ENCODE peak calls at places on chromosomes 16 and 17, in nine cellular contexts. S, Q, U, V, A, P, Y, M and L are unnamed samples.

GRCh38 chr17:50629902-50630301 is 4.8 kb upstream of the ABCC3 start:
- DNase-seq in S (no peak), Q (no peak), U (no peak), V (no peak), A (no peak), P (no peak), Y (no peak), M (no peak), L (no peak)

GRCh38 chr17:59752446-59752845 is 45.0 kb downstream of the VMP1 start:
- DNase-seq in S (no peak), Q (no peak), U (no peak), V (peak; percentile 53), A (peak; percentile 34), P (no peak), Y (no peak), M (no peak), L (no peak)

GRCh38 chr17:11944587-11944986 is 52.7 kb downstream of the ZNF18 start:
- DNase-seq in S (no peak), Q (no peak), U (no peak), V (peak; percentile 56), A (no peak), P (no peak), Y (no peak), M (no peak), L (no peak)

GRCh38 chr16:78689536-78689935 is 590.1 kb downstream of the WWOX start:
- DNase-seq in S (no peak), Q (no peak), U (no peak), V (no peak), A (no peak), P (no peak), Y (no peak), M (no peak), L (no peak)

GRCh38 chr17:32264140-32264799 is 1.4 kb upstream of the RHBDL3 start:
- DNase-seq in S (peak; percentile 28), Q (peak; percentile 27), U (no peak), V (no peak), A (no peak), P (no peak), Y (no peak), M (no peak), L (no peak)

GRCh38 chr16:68089067-68089466 is 3.9 kb downstream of the NFATC3 start:
- DNase-seq in S (no peak), Q (no peak), U (no peak), V (no peak), A (no peak), P (no peak), Y (no peak), M (no peak), L (no peak)

GRCh38 chr17:31593806-31594205 is 202.3 kb downstream of the RAB11FIP4 start:
- DNase-seq in S (no peak), Q (peak; percentile 82), U (no peak), V (peak; percentile 89), A (peak; percentile 61), P (no peak), Y (no peak), M (no peak), L (no peak)

GRCh38 chr17:4104506-4104905 is 38.3 kb downstream of the ZZEF1 start:
- DNase-seq in S (no peak), Q (no peak), U (no peak), V (no peak), A (no peak), P (no peak), Y (no peak), M (no peak), L (no peak)

GRCh38 chr17:82883461-82884031 is 43.7 kb upstream of the ZNF750 start:
- DNase-seq in S (no peak), Q (no peak), U (no peak), V (no peak), A (no peak), P (no peak), Y (no peak), M (no peak), L (no peak)

GRCh38 chr17:35073991-35074627 is 10.6 kb upstream of the RFFL start:
- DNase-seq in S (no peak), Q (no peak), U (no peak), V (peak; percentile 72), A (no peak), P (no peak), Y (no peak), M (no peak), L (no peak)

GRCh38 chr17:36608794-36609497 is 7.6 kb downstream of the MRM1 start:
- DNase-seq in S (peak; percentile 57), Q (peak; percentile 93), U (no peak), V (peak; percentile 62), A (peak; percentile 81), P (no peak), Y (no peak), M (peak; percentile 79), L (peak; percentile 78)

GRCh38 chr16:81609323-81609892 is 164.8 kb downstream of the CMIP start:
- DNase-seq in S (no peak), Q (no peak), U (no peak), V (no peak), A (no peak), P (no peak), Y (no peak), M (no peak), L (no peak)

GRCh38 chr17:42525221-42525620 is 10.8 kb upstream of the NAGLU start:
- DNase-seq in S (no peak), Q (no peak), U (no peak), V (peak; percentile 95), A (peak; percentile 47), P (no peak), Y (no peak), M (no peak), L (no peak)